ENCODE peak calls at places on chromosomes 11 and 22, in four cellular contexts. One of them, this sample, is unnamed.

GRCh38 chr11:67270256-67271211 is 4.3 kb downstream of the GRK2 start:
- DNase-seq in K562: no peak
- DNase-seq in GM12878: no peak
- DNase-seq in IMR-90: no peak
- DNase-seq in this sample: no peak

GRCh38 chr22:49201046-49201970 is 626.4 kb downstream of the BRD1 start:
- DNase-seq in GM12878: no peak
- DNase-seq in IMR-90: no peak
- DNase-seq in K562: no peak
- DNase-seq in this sample: no peak

GRCh38 chr11:118304227-118304808 is at the start of gene CD3E:
- DNase-seq in K562: no peak
- DNase-seq in GM12878: no peak
- DNase-seq in IMR-90: no peak
- DNase-seq in this sample: no peak

GRCh38 chr22:40533712-40534378 is 102.7 kb downstream of the MRTFA start:
- DNase-seq in IMR-90: peak
- DNase-seq in K562: peak
- DNase-seq in GM12878: peak
- DNase-seq in this sample: peak

GRCh38 chr11:111514216-111515031 is at the start of gene HOATZ:
- DNase-seq in IMR-90: no peak
- DNase-seq in K562: peak
- DNase-seq in GM12878: no peak
- DNase-seq in this sample: no peak

GRCh38 chr22:28019360-28019759 is 100.3 kb upstream of the PITPNB start:
- DNase-seq in GM12878: no peak
- DNase-seq in K562: no peak
- DNase-seq in IMR-90: no peak
- DNase-seq in this sample: no peak

GRCh38 chr11:13669544-13670488 is 1.3 kb downstream of the FAR1 start:
- DNase-seq in IMR-90: no peak
- DNase-seq in GM12878: no peak
- DNase-seq in K562: peak
- DNase-seq in this sample: no peak

GRCh38 chr11:32034680-32035079 is 56.2 kb upstream of the RCN1 start:
- DNase-seq in K562: no peak
- DNase-seq in GM12878: no peak
- DNase-seq in IMR-90: peak
- DNase-seq in this sample: no peak

GRCh38 chr22:37201066-37201820 is 11.0 kb downstream of the SSTR3 start:
- DNase-seq in GM12878: no peak
- DNase-seq in K562: no peak
- DNase-seq in IMR-90: no peak
- DNase-seq in this sample: no peak

GRCh38 chr22:48218889-48219420 is 1456.5 kb downstream of the TBC1D22A start:
- DNase-seq in IMR-90: no peak
- DNase-seq in K562: no peak
- DNase-seq in GM12878: no peak
- DNase-seq in this sample: no peak

GRCh38 chr11:46594785-46595184 is 962 bp upstream of the AMBRA1 start:
- DNase-seq in GM12878: no peak
- DNase-seq in IMR-90: no peak
- DNase-seq in K562: no peak
- DNase-seq in this sample: no peak

GRCh38 chr11:18229501-18229900 is 7.1 kb downstream of the SAA4 start:
- DNase-seq in IMR-90: no peak
- DNase-seq in GM12878: peak
- DNase-seq in K562: no peak
- DNase-seq in this sample: no peak

GRCh38 chr11:18802381-18803257 is 11.0 kb upstream of the PTPN5 start:
- DNase-seq in K562: peak
- DNase-seq in GM12878: peak
- DNase-seq in IMR-90: peak
- DNase-seq in this sample: peak

GRCh38 chr22:48660104-48660794 is 1167.4 kb downstream of the BRD1 start:
- DNase-seq in IMR-90: no peak
- DNase-seq in K562: no peak
- DNase-seq in GM12878: no peak
- DNase-seq in this sample: no peak

GRCh38 chr11:77066229-77067023 is at the start of gene CAPN5:
- DNase-seq in K562: peak
- DNase-seq in GM12878: no peak
- DNase-seq in IMR-90: peak
- DNase-seq in this sample: peak

GRCh38 chr11:112627588-112628045 is 333.6 kb upstream of the NCAM1 start:
- DNase-seq in IMR-90: no peak
- DNase-seq in GM12878: peak
- DNase-seq in K562: no peak
- DNase-seq in this sample: no peak

GRCh38 chr11:11152877-11153276 is 200.2 kb downstream of the CSNK2A3 start:
- DNase-seq in GM12878: no peak
- DNase-seq in K562: no peak
- DNase-seq in IMR-90: no peak
- DNase-seq in this sample: no peak

GRCh38 chr22:35604671-35605457 is 12.3 kb downstream of the MB start:
- DNase-seq in K562: peak
- DNase-seq in IMR-90: no peak
- DNase-seq in GM12878: no peak
- DNase-seq in this sample: no peak

GRCh38 chr11:94142308-94143277 is 14.0 kb downstream of the PANX1 start:
- DNase-seq in IMR-90: no peak
- DNase-seq in K562: no peak
- DNase-seq in GM12878: no peak
- DNase-seq in this sample: no peak

GRCh38 chr22:34055525-34056200 is 135.4 kb upstream of the LARGE1 start:
- DNase-seq in K562: peak
- DNase-seq in GM12878: no peak
- DNase-seq in IMR-90: no peak
- DNase-seq in this sample: peak

GRCh38 chr11:102268985-102269470 is 48.3 kb upstream of the BIRC3 start:
- DNase-seq in GM12878: no peak
- DNase-seq in K562: no peak
- DNase-seq in IMR-90: no peak
- DNase-seq in this sample: no peak

GRCh38 chr11:82732734-82733443 is 775 bp downstream of the FAM181B start:
- DNase-seq in GM12878: no peak
- DNase-seq in IMR-90: no peak
- DNase-seq in K562: peak
- DNase-seq in this sample: no peak

GRCh38 chr11:117002639-117003305 is 95.5 kb downstream of the SIK3 start:
- DNase-seq in IMR-90: no peak
- DNase-seq in GM12878: no peak
- DNase-seq in K562: no peak
- DNase-seq in this sample: no peak

GRCh38 chr11:57712256-57713150 is at the start of gene TMX2:
- DNase-seq in K562: peak
- DNase-seq in GM12878: peak
- DNase-seq in IMR-90: peak
- DNase-seq in this sample: peak

GRCh38 chr22:29260031-29260560 is 7.7 kb downstream of the RHBDD3 start:
- DNase-seq in IMR-90: no peak
- DNase-seq in K562: no peak
- DNase-seq in GM12878: no peak
- DNase-seq in this sample: no peak

GRCh38 chr11:10638285-10638684 is 55.3 kb downstream of the IRAG1 start:
- DNase-seq in GM12878: no peak
- DNase-seq in K562: no peak
- DNase-seq in IMR-90: no peak
- DNase-seq in this sample: no peak

GRCh38 chr11:1478011-1478410 is 8.6 kb downstream of the MOB2 start:
- DNase-seq in GM12878: no peak
- DNase-seq in IMR-90: no peak
- DNase-seq in K562: no peak
- DNase-seq in this sample: no peak
- TF ChIP-seq BHLHE40 in GM12878: no peak
- TF ChIP-seq BHLHE40 in IMR-90: no peak
- TF ChIP-seq BHLHE40 in K562: no peak
- TF ChIP-seq BHLHE40 in this sample: no peak

DNA sequence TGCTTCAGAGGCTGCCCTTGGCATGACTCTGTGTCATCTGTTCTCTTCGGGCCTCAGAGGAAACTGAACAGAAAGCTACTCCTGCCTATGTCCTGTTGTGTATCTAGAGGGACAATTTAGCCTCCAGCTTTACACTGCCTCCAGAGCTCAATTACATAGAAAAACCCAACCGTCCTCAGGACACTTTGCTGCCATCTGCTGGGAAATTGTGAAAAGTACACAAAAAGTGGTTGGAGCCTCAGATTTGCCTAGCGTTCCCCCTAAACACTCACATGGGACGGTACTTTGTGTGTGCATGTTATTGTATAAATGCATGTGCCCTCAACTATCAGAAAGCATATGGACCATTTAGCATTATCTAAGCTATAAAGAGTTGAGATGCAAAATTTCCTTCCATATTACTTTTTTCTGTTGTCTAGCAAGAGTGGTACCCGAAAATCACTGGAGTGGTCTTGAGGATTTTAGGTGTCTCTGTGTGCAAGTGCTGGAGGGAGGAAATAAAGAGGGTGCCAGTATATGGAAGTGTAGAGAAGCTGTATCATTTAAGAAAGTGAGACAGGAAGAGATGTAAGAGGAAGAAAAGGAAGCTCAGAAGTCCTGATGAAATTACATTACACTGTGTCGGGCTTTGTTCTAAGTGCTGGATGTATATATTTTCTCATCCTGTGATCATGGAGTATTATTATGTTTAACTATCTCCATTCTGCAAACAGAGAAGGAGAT is 8.7 kb upstream of the MS4A4E start:
- DNase-seq in GM12878: peak
- DNase-seq in K562: peak
- DNase-seq in IMR-90: no peak
- DNase-seq in this sample: no peak
- TF ChIP-seq ELK1 in GM12878: no peak
- TF ChIP-seq ELK1 in K562: no peak
- TF ChIP-seq ELK1 in IMR-90: no peak
- TF ChIP-seq ELK1 in this sample: no peak

GRCh38 chr11:114057605-114058004 is 1.9 kb upstream of the ZBTB16 start:
- DNase-seq in IMR-90: no peak
- DNase-seq in GM12878: no peak
- DNase-seq in K562: no peak
- DNase-seq in this sample: no peak
- H3K27ac ChIP-seq in IMR-90: no peak
- H3K27ac ChIP-seq in GM12878: no peak
- H3K27ac ChIP-seq in K562: no peak
- H3K27ac ChIP-seq in this sample: no peak

GRCh38 chr11:80943226-80943625 is 1502.4 kb upstream of the TENM4 start:
- DNase-seq in IMR-90: no peak
- DNase-seq in GM12878: no peak
- DNase-seq in K562: no peak
- DNase-seq in this sample: no peak

GRCh38 chr11:80944758-80945157 is 1503.9 kb upstream of the TENM4 start:
- DNase-seq in IMR-90: no peak
- DNase-seq in K562: no peak
- DNase-seq in GM12878: no peak
- DNase-seq in this sample: no peak

GRCh38 chr11:80948781-80949180 is 1508.0 kb upstream of the TENM4 start:
- DNase-seq in GM12878: no peak
- DNase-seq in IMR-90: no peak
- DNase-seq in K562: no peak
- DNase-seq in this sample: no peak
- TF ChIP-seq BHLHE40 in GM12878: no peak
- TF ChIP-seq BHLHE40 in IMR-90: no peak
- TF ChIP-seq BHLHE40 in K562: no peak
- TF ChIP-seq BHLHE40 in this sample: no peak

GRCh38 chr22:46879083-46879482 is 116.6 kb downstream of the TBC1D22A start:
- DNase-seq in IMR-90: peak
- DNase-seq in K562: no peak
- DNase-seq in GM12878: no peak
- DNase-seq in this sample: no peak
- TF ChIP-seq ELK1 in IMR-90: no peak
- TF ChIP-seq ELK1 in K562: no peak
- TF ChIP-seq ELK1 in GM12878: no peak
- TF ChIP-seq ELK1 in this sample: no peak

DNA sequence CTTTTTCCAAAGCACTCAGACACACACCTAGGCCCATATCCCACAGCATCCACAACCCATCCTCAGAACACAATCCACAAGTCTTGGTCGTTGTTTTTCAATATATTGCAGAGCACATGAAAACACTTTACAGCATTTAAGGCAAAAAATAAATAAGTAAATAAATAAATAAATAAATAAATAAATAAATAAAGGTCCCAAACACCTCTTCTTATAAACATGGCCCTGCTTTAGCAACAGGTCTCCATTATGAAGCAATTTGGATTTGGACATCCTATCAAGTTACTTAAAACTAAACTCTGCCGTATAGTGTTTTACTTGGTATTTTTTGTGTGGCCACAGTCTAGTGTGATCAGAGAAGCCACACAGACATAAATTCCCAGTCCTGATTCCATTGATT is 10.7 kb upstream of the PLEKHA7 start:
- DNase-seq in IMR-90: no peak
- DNase-seq in K562: no peak
- DNase-seq in GM12878: no peak
- DNase-seq in this sample: no peak
- H3K27ac ChIP-seq in IMR-90: no peak
- H3K27ac ChIP-seq in K562: no peak
- H3K27ac ChIP-seq in GM12878: no peak
- H3K27ac ChIP-seq in this sample: no peak

DNA sequence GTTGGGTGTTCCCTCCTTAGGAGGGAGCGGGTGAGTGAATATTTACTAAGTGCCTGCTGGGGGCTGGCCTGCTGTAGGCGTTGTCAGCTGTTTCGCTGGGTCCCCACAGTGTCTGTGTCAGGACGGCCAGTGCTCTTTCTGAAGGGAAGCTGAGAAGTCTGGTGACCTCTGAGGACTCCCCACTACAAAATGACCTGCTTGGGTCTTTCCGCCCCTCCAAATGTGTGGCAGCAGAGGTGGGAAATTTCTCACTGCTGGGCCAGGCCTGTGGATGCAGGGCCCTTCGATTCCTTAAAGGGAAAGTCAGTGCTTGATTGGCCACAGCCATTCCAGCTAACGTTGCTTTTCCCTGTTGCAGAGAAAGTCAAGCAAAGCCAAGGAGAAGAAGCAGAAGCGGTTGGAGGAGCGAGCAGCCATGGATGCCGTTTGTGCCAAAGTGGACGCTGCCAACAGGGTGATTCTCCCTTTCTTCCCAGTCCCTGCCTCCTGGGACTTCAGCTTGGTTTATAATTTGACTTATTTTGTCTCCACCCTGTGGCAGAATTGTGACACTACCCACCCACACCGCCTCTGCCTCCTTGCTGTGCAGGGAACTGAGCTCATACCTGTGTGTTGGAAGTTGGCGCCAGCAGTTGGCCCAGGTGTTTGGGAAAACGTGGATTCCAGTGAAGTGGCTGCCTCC is 6.8 kb downstream of the NAA40 start:
- DNase-seq in K562: peak
- DNase-seq in GM12878: no peak
- DNase-seq in IMR-90: peak
- DNase-seq in this sample: peak
- TF ChIP-seq BHLHE40 in K562: no peak
- TF ChIP-seq BHLHE40 in GM12878: no peak
- TF ChIP-seq BHLHE40 in IMR-90: no peak
- TF ChIP-seq BHLHE40 in this sample: no peak